ENCODE peak calls at places on chromosome 19, in six cellular contexts. G is transverse colon, B is stomach, A is pancreas, I is DND-41, D is A673. C is an unnamed sample.

GRCh38 chr19:28855216-28855615 is 357.7 kb downstream of the UQCRFS1 start:
- DNase-seq in G (no peak), B (no peak), A (no peak), I (no peak), D (no peak), C (no peak)

GRCh38 chr19:6056282-6056741 is 54.0 kb downstream of the RFX2 start:
- DNase-seq in G (peak), B (no peak), A (peak), I (no peak), D (no peak), C (no peak)

GRCh38 chr19:53102701-53103140 is 501 bp downstream of the ZNF160 start:
- DNase-seq in G (peak), B (peak), A (peak), I (peak), D (peak), C (peak)

GRCh38 chr19:41427647-41428480 is 690 bp upstream of the B3GNT8 start:
- DNase-seq in G (peak), B (no peak), A (peak), I (peak), D (peak), C (peak)

GRCh38 chr19:31597616-31598015 is 248.4 kb upstream of the TSHZ3 start:
- DNase-seq in G (no peak), B (no peak), A (no peak), I (no peak), D (no peak), C (no peak)

GRCh38 chr19:31418055-31418454 is 68.8 kb upstream of the TSHZ3 start:
- DNase-seq in G (no peak), B (no peak), A (no peak), I (no peak), D (no peak), C (no peak)

GRCh38 chr19:4449826-4450075 is 7.8 kb downstream of the UBXN6 start:
- DNase-seq in G (no peak), B (no peak), A (no peak), I (no peak), D (no peak), C (no peak)

GRCh38 chr19:460877-461609 is at the start of gene SHC2:
- DNase-seq in G (peak), B (peak), A (peak), I (no peak), D (no peak), C (no peak)

GRCh38 chr19:8445488-8446001 is 770 bp downstream of the HNRNPM start:
- DNase-seq in G (peak), B (peak), A (peak), I (peak), D (peak), C (no peak)

GRCh38 chr19:11198769-11199469 is 1.6 kb upstream of the KANK2 start:
- DNase-seq in G (no peak), B (no peak), A (no peak), I (no peak), D (no peak), C (no peak)

GRCh38 chr19:6801397-6802086 is 29.0 kb downstream of the VAV1 start:
- DNase-seq in G (peak), B (peak), A (peak), I (peak), D (peak), C (peak)

GRCh38 chr19:3229888-3230496 is 5.5 kb downstream of the CELF5 start:
- DNase-seq in G (no peak), B (no peak), A (no peak), I (no peak), D (no peak), C (no peak)

GRCh38 chr19:12783849-12784393 is 7.4 kb upstream of the JUNB start:
- DNase-seq in G (peak), B (no peak), A (no peak), I (no peak), D (no peak), C (no peak)

GRCh38 chr19:12783226-12783848 is 7.9 kb upstream of the JUNB start:
- DNase-seq in G (no peak), B (no peak), A (no peak), I (peak), D (no peak), C (no peak)

GRCh38 chr19:12784394-12784870 is 6.9 kb upstream of the JUNB start:
- DNase-seq in G (no peak), B (no peak), A (no peak), I (no peak), D (no peak), C (no peak)

GRCh38 chr19:12782424-12783225 is 7.3 kb upstream of the HOOK2 start:
- DNase-seq in G (peak), B (peak), A (peak), I (peak), D (peak), C (peak)

GRCh38 chr19:12782174-12782423 is 6.7 kb upstream of the HOOK2 start:
- DNase-seq in G (no peak), B (no peak), A (no peak), I (no peak), D (no peak), C (no peak)
- H3K4me3 ChIP-seq in G (peak), B (peak), A (peak), I (peak), D (peak), C (peak)

DNA sequence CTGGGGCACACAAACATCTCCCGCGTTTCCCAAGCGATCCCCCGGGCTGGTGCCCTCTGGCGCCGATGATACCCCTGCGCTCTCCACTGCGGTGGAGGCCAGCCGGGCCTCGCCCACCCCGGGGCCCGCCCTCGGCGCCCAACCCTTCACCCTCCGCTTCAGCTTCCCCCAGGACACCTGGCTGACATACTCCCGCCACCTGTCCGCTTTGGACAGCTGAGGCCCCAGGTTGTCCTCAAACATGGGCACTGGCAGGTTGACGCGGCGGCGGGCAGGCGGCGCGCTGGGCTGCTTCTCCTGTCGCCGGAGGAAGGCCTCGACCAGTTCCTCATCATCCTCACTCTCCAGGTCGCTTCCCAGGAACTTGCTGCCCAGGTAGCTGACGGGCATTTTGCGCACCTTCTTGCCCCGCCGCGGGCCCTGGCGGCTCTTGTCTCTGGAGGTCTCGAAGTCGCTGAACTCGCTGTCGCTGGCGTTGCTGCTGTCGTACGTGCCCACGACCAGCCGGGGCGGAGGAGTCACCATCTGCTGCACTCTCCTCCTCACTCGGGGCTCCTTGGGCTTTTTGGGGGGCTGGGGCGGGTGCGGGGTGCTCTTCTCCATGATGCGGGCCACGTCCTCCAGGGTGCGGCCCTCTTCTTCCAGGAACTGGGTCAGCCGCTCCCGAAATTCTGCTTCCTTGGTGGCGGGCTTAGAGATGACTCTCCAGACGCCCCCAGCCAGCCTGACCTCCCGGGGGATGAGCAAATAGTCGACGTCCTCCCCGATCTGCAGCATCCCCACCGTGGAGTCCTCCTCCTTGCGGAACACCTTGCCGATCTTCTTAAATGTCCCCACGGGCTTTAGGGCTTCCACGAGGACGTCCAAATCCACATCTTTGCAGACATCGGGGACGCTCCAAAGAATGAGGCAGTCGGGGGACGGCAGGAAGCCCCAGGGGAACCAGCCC is 1.1 kb downstream of the CCDC8 start:
- DNase-seq in G (no peak), B (no peak), A (peak), I (no peak), D (no peak), C (no peak)
- H3K27ac ChIP-seq in G (peak), B (peak), A (peak), I (no peak), D (peak), C (no peak)

GRCh38 chr19:49512970-49513745 is 697 bp downstream of the FCGRT start:
- DNase-seq in G (peak), B (peak), A (no peak), I (no peak), D (peak), C (peak)

GRCh38 chr19:49518033-49518432 is 5.6 kb downstream of the FCGRT start:
- DNase-seq in G (no peak), B (no peak), A (no peak), I (no peak), D (no peak), C (no peak)

GRCh38 chr19:49515767-49516166 is 3.3 kb downstream of the FCGRT start:
- DNase-seq in G (peak), B (no peak), A (no peak), I (no peak), D (no peak), C (peak)

GRCh38 chr19:49514151-49514550 is 1.7 kb downstream of the FCGRT start:
- DNase-seq in G (no peak), B (peak), A (peak), I (no peak), D (no peak), C (no peak)

GRCh38 chr19:49513746-49514118 is 1.3 kb downstream of the FCGRT start:
- DNase-seq in G (no peak), B (no peak), A (no peak), I (no peak), D (no peak), C (no peak)
- H3K4me3 ChIP-seq in G (peak), B (peak), A (peak), I (peak), D (peak), C (peak)

DNA sequence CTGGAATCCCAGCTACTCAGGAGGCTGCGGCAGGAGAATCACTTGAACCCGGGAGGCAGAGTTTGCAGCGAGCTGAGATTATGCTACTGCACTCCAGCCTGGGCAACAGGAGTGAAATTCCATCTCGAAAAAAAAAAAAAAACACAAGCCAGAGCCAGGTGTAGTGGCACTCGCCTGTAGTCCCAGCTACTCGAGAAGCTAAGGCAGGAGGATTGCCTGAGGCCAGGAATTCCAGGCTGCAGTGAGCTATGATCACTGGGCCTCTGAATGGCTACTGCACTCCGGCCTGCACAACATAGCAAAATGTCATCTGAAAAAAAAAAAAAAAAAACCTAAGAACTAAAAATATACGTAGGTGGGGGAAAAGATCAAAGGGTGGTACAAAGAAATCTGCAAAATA is 19.4 kb downstream of the EPS15L1 start:
- DNase-seq in G (no peak), B (no peak), A (no peak), I (no peak), D (no peak), C (no peak)
- H3K27ac ChIP-seq in G (no peak), B (no peak), A (no peak), I (no peak), D (no peak), C (no peak)

C was measured in HL-60.